ENCODE peak calls at places on chromosomes 5 and 9, in six cellular contexts. E, J, H, T, L and P are unnamed samples.

GRCh38 chr9:13487498-13487897 is 208.0 kb upstream of the MPDZ start:
- DNase-seq in E (no peak), J (no peak), H (no peak), T (no peak), L (no peak), P (no peak)

GRCh38 chr5:130912088-130912487 is 253.0 kb downstream of the HINT1 start:
- DNase-seq in E (no peak), J (no peak), H (no peak), T (no peak), L (no peak), P (no peak)

GRCh38 chr5:80757290-80757689 is 102.5 kb upstream of the DHFR start:
- DNase-seq in E (no peak), J (no peak), H (no peak), T (no peak), L (no peak), P (no peak)

GRCh38 chr5:7869474-7870136 is 657 bp downstream of the MTRR start:
- DNase-seq in E (no peak), J (no peak), H (no peak), T (no peak), L (no peak), P (peak; percentile 71)

GRCh38 chr9:21883642-21884041 is 81.2 kb downstream of the MTAP start:
- DNase-seq in E (no peak), J (no peak), H (no peak), T (peak; percentile 49), L (no peak), P (no peak)

GRCh38 chr9:105093685-105094084 is 150.8 kb upstream of the SLC44A1 start:
- DNase-seq in E (no peak), J (no peak), H (no peak), T (no peak), L (no peak), P (no peak)

GRCh38 chr9:20623021-20623747 is 885 bp upstream of the MLLT3 start:
- DNase-seq in E (peak; percentile 43), J (no peak), H (peak; percentile 33), T (peak; percentile 69), L (no peak), P (peak; percentile 61)

GRCh38 chr5:139650689-139651501 is 2.7 kb downstream of the CXXC5 start:
- DNase-seq in E (no peak), J (no peak), H (peak; percentile 59), T (peak; percentile 89), L (no peak), P (peak; percentile 76)

GRCh38 chr5:109413463-109413862 is 3.7 kb upstream of the PJA2 start:
- DNase-seq in E (no peak), J (no peak), H (no peak), T (peak; percentile 51), L (peak; percentile 11), P (peak; percentile 4)

GRCh38 chr9:134431626-134432025 is 105.4 kb downstream of the RXRA start:
- DNase-seq in E (no peak), J (no peak), H (no peak), T (no peak), L (no peak), P (no peak)

GRCh38 chr5:21665525-21665924 is 1187.6 kb downstream of the CDH12 start:
- DNase-seq in E (no peak), J (no peak), H (no peak), T (no peak), L (no peak), P (no peak)

GRCh38 chr9:4573634-4574391 is 83.5 kb downstream of the SLC1A1 start:
- DNase-seq in E (no peak), J (no peak), H (no peak), T (no peak), L (no peak), P (no peak)

GRCh38 chr5:177393206-177393765 is 7.2 kb downstream of the PFN3 start:
- DNase-seq in E (no peak), J (no peak), H (no peak), T (no peak), L (no peak), P (no peak)

GRCh38 chr5:33997331-33997983 is 10.4 kb downstream of the AMACR start:
- DNase-seq in E (no peak), J (no peak), H (peak; percentile 63), T (peak; percentile 58), L (peak; percentile 94), P (peak; percentile 91)

GRCh38 chr5:32173394-32174010 is 617 bp downstream of the GOLPH3 start:
- DNase-seq in E (peak; percentile 24), J (peak; percentile 35), H (peak; percentile 65), T (peak; percentile 88), L (peak; percentile 77), P (peak; percentile 79)

GRCh38 chr5:64838376-64838775 is 69.6 kb downstream of the CWC27 start:
- DNase-seq in E (no peak), J (no peak), H (no peak), T (no peak), L (no peak), P (no peak)